ENCODE peak calls at places on chromosomes 16 and 17, in nine cellular contexts. L, S, E, U, J, Q, X, F and A are unnamed samples.

GRCh38 chr17:19461681-19462080 is 50.6 kb downstream of the RNF112 start:
- DNase-seq in U (no peak), Q (no peak), F (no peak), J (peak), S (no peak), L (no peak), E (no peak), X (no peak), A (no peak)

GRCh38 chr16:73735954-73736353 is 560.7 kb upstream of the PSMD7 start:
- DNase-seq in E (no peak), S (no peak), J (no peak), L (no peak), U (no peak), F (no peak), X (no peak), Q (no peak), A (no peak)

GRCh38 chr16:450800-451512 is 25.5 kb downstream of the RAB11FIP3 start:
- DNase-seq in U (no peak), L (peak), Q (peak), X (no peak), S (no peak), J (no peak), F (no peak), E (no peak), A (no peak)

GRCh38 chr16:70465999-70466811 is 11.8 kb downstream of the FCSK start:
- DNase-seq in E (no peak), X (no peak), J (no peak), S (no peak), Q (no peak), F (no peak), L (no peak), U (no peak), A (no peak)

GRCh38 chr17:64625541-64625940 is 36.6 kb downstream of the SMURF2 start:
- DNase-seq in L (no peak), Q (no peak), E (no peak), F (no peak), U (no peak), X (no peak), J (no peak), S (no peak), A (no peak)

GRCh38 chr17:35743911-35744328 is 9.1 kb downstream of the GAS2L2 start:
- DNase-seq in X (peak), L (peak), F (peak), Q (peak), J (no peak), E (no peak), U (no peak), S (peak), A (peak)

GRCh38 chr16:13938480-13938879 is 18.5 kb downstream of the ERCC4 start:
- DNase-seq in E (no peak), L (no peak), F (no peak), U (no peak), X (no peak), J (no peak), Q (no peak), S (no peak), A (no peak)

GRCh38 chr17:57120814-57121213 is 35.8 kb downstream of the AKAP1 start:
- DNase-seq in Q (no peak), L (no peak), E (peak), U (no peak), S (no peak), X (no peak), F (no peak), J (no peak), A (no peak)

GRCh38 chr16:23148513-23149266 is 562 bp downstream of the USP31 start:
- DNase-seq in E (peak), S (peak), U (no peak), Q (peak), X (peak), F (peak), J (peak), L (peak), A (peak)

GRCh38 chr16:27843800-27844199 is 219.7 kb downstream of the GSG1L start:
- DNase-seq in Q (no peak), S (no peak), J (no peak), X (no peak), U (no peak), E (no peak), L (no peak), F (no peak), A (no peak)

GRCh38 chr16:15452456-15452855 is 18.1 kb downstream of the BMERB1 start:
- DNase-seq in J (no peak), U (no peak), X (no peak), F (no peak), Q (no peak), E (no peak), S (no peak), L (no peak), A (no peak)

GRCh38 chr17:73902416-73903181 is 258.4 kb upstream of the SDK2 start:
- DNase-seq in S (no peak), F (peak), X (no peak), J (no peak), E (no peak), Q (no peak), L (no peak), U (no peak), A (no peak)

GRCh38 chr17:42112552-42113176 is at the start of gene DHX58:
- DNase-seq in E (peak), F (no peak), S (peak), X (peak), L (peak), J (peak), U (peak), Q (peak), A (no peak)

GRCh38 chr16:70508752-70509151 is 14.6 kb downstream of the COG4 start:
- DNase-seq in S (no peak), J (no peak), L (peak), E (no peak), U (no peak), X (no peak), F (no peak), Q (no peak), A (no peak)

GRCh38 chr16:68466174-68466573 is 17.9 kb upstream of the SMPD3 start:
- DNase-seq in J (no peak), U (no peak), S (no peak), L (no peak), F (no peak), Q (no peak), E (no peak), X (no peak), A (no peak)

GRCh38 chr17:78828470-78829185 is 12.0 kb downstream of the USP36 start:
- DNase-seq in U (peak), E (no peak), Q (peak), J (no peak), F (no peak), L (peak), X (peak), S (peak), A (no peak)
- TF ChIP-seq CTCF in U (peak), E (no peak), Q (peak), J (no peak), F (no peak), L (peak), X (peak), S (peak), A (no peak)

DNA sequence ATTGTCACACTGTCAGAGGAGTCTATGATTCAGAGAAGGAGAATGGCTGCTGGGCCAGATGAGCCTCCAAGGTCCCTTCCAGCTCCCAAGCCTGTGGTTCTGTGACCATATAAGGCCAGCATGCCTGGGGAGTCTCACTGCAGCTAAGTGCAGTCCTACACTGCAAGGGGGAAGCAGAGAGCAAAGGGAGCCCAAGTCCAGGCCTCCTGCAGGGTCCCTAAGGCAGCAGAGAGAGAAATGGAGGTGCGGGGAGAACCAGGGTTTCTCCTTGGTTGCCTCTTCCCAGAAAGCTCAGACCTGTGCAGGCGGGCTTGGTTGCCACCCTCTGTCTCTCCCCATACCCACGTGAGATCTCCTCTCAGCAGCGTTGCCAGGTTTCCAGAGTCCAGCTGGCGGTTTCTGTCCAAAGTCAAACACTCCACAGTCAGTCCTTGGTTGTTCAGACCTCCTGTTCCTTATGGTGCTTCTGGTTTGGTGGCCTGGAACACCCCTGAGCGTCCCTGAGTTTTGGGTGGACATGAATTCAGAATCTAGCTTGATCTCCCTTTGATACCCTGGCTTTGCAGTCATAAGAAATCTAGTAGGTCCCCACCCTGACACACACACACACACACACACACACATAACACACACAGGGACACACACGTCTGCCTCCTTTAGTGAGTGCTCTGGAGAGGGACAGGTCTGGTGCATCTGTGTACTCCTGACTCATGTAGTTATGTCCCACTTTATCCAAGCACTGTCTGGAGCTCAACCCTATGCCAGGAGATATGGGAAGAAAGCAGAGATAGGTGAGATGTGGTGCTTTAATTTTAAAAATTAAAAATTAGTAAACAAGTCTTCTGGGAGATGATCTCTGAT is 78.8 kb downstream of the GNAO1 start:
- DNase-seq in L (peak), F (peak), U (peak), X (peak), J (peak), S (peak), Q (no peak), E (no peak), A (no peak)
- TF ChIP-seq CTCF in L (peak), F (no peak), U (peak), X (no peak), J (peak), S (peak), Q (peak), E (no peak), A (no peak)

DNA sequence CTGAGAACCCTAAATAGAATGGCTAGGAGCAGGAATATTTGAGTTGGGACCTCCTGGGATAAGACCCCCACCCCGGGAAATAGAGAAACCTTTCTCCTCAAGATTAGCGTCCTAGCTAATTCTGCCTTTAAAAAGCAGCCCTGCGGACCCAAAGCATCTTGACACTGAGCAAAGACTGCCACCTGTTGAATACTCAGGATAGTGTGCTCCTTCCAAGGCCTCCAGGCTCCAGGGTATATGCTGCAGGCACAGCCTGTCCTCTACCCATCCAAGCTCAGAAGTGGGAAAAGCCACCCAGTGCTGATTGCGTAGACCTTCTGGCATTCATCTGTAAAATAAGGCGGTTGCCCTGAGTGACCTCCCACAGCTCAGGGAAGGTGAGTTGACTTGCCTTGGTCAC is 456.2 kb upstream of the DYNLRB2 start:
- DNase-seq in F (peak), E (peak), J (peak), X (peak), U (no peak), S (peak), Q (peak), L (peak), A (peak)
- TF ChIP-seq CTCF in F (peak), E (peak), J (peak), X (peak), U (peak), S (peak), Q (peak), L (peak), A (peak)

GRCh38 chr17:50149425-50150353 is 788 bp downstream of the PPP1R9B start:
- DNase-seq in F (peak), E (peak), U (no peak), S (no peak), X (peak), Q (peak), L (peak), J (no peak), A (peak)

GRCh38 chr17:50146927-50147640 is 3.4 kb downstream of the PPP1R9B start:
- DNase-seq in X (no peak), F (no peak), U (no peak), J (peak), Q (peak), E (no peak), L (no peak), S (no peak), A (no peak)

GRCh38 chr17:50147841-50148225 is 2.6 kb downstream of the PPP1R9B start:
- DNase-seq in X (no peak), F (no peak), L (no peak), S (no peak), J (peak), U (no peak), E (no peak), Q (peak), A (no peak)

GRCh38 chr17:50149099-50149424 is 1.4 kb downstream of the PPP1R9B start:
- DNase-seq in U (no peak), S (no peak), F (no peak), J (no peak), X (no peak), Q (no peak), L (no peak), E (no peak), A (no peak)

GRCh38 chr17:50148226-50149098 is 2.0 kb downstream of the PPP1R9B start:
- DNase-seq in F (peak), E (peak), Q (peak), J (peak), U (no peak), X (peak), L (no peak), S (no peak), A (no peak)
- TF ChIP-seq CTCF in F (no peak), E (no peak), Q (peak), J (peak), U (peak), X (peak), L (peak), S (peak), A (peak)

GRCh38 chr17:40417258-40417608 is 463 bp downstream of the TOP2A start:
- DNase-seq in S (no peak), X (peak), E (no peak), Q (peak), J (no peak), U (no peak), L (peak), F (no peak), A (no peak)

GRCh38 chr17:40416671-40417070 is 1.0 kb downstream of the TOP2A start:
- DNase-seq in J (no peak), Q (no peak), L (no peak), U (no peak), X (no peak), E (no peak), F (no peak), S (no peak), A (no peak)

GRCh38 chr17:40412880-40413279 is 4.8 kb downstream of the TOP2A start:
- DNase-seq in Q (no peak), E (no peak), S (no peak), U (no peak), L (no peak), F (no peak), X (no peak), J (no peak), A (no peak)

GRCh38 chr17:40417609-40418427 is at the start of gene TOP2A:
- DNase-seq in Q (peak), X (peak), U (peak), F (peak), J (peak), L (peak), S (peak), E (peak), A (peak)

DNA sequence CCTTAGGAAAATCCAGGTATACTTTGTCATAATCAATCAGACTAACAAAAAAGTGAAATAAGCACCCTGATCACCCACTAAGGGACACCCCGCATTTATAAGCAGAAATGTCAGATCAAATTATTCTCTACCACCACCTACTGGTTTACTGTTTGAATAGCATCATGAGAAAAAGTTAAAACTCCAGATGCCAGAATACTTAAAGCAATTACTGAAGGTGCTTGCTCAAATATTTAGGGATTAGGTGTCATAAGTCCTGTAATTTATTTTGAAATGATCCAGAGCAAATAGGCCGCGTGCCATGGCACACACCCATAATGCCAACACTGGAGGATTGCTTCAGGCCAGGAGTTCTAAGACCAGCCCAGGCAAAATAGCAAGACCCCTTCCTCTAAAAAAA is 2.3 kb downstream of the TOP2A start:
- DNase-seq in Q (peak), E (no peak), F (no peak), J (no peak), S (peak), U (peak), X (peak), L (peak), A (no peak)
- TF ChIP-seq CTCF in Q (peak), E (peak), F (peak), J (peak), S (peak), U (peak), X (peak), L (peak), A (peak)

GRCh38 chr17:33521784-33522183 is 228.7 kb upstream of the ASIC2 start:
- DNase-seq in E (no peak), X (no peak), F (peak), J (no peak), S (no peak), L (peak), U (no peak), Q (no peak), A (no peak)

GRCh38 chr17:33520404-33521032 is 227.4 kb upstream of the ASIC2 start:
- DNase-seq in J (no peak), U (no peak), E (no peak), F (peak), S (no peak), Q (no peak), L (peak), X (no peak), A (peak)

GRCh38 chr17:33519692-33520091 is 226.6 kb upstream of the ASIC2 start:
- DNase-seq in X (no peak), Q (no peak), S (no peak), F (no peak), L (no peak), J (no peak), U (no peak), E (no peak), A (no peak)

GRCh38 chr17:33523577-33523981 is 230.5 kb upstream of the ASIC2 start:
- DNase-seq in S (no peak), Q (no peak), L (peak), F (no peak), X (no peak), E (no peak), J (no peak), U (no peak), A (no peak)

DNA sequence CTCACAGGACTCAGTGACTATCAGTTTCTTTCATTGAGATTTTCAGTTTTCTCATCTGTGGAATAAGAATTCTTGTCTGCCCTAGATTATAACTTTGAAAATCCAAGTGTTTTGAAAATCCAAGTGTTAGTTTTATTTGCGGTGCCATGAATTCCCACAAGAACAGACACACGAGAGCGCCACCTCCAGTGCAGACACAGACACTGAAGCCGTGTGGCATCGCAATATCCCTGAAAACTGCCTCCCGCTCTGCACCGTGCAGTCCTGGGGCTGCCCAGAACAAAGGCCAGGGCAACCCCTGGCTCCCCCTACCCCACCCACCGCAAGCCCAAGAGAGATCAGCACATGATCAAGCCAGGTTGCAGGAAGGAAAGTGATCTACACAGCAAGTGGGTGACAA is 229.5 kb upstream of the ASIC2 start:
- DNase-seq in Q (no peak), U (no peak), S (no peak), E (no peak), J (no peak), X (no peak), F (no peak), L (no peak), A (no peak)
- TF ChIP-seq CTCF in Q (no peak), U (no peak), S (no peak), E (no peak), J (no peak), X (peak), F (peak), L (peak), A (no peak)

GRCh38 chr16:29192329-29193247 is 207.7 kb downstream of the LAT start:
- DNase-seq in L (no peak), J (peak), U (no peak), X (no peak), S (no peak), Q (no peak), E (no peak), F (no peak), A (no peak)
- TF ChIP-seq CTCF in L (peak), J (no peak), U (peak), X (peak), S (peak), Q (no peak), E (no peak), F (no peak), A (no peak)

GRCh38 chr16:66751992-66752322 is 548 bp upstream of the DYNC1LI2 start:
- DNase-seq in Q (no peak), S (no peak), E (no peak), U (no peak), J (no peak), L (no peak), X (no peak), F (no peak), A (no peak)
- TF ChIP-seq CTCF in Q (no peak), S (no peak), E (peak), U (no peak), J (no peak), L (no peak), X (peak), F (peak), A (no peak)

GRCh38 chr17:8156174-8156992 is 4.2 kb upstream of the PER1 start:
- DNase-seq in U (peak), X (peak), J (peak), E (peak), S (peak), L (peak), Q (peak), F (peak), A (peak)
- TF ChIP-seq CTCF in U (no peak), X (no peak), J (no peak), E (no peak), S (no peak), L (peak), Q (no peak), F (no peak), A (no peak)